ENCODE peak calls at places on chromosomes 11 and 22, in nine cellular contexts. E is SK-N-SH; T is CD8-positive, alpha-beta memory T cell; F is CD4-positive, alpha-beta memory T cell; J is heart left ventricle; G is HAP-1; H is adipocyte; Y is cardiac fibroblast; P is AG04449. Z is an unnamed sample.
A peak's percentile ranks its signal among the peaks of the same experiment; 100 is the strongest.

GRCh38 chr11:83721286-83721685 is 435.1 kb upstream of the CCDC90B start:
- DNase-seq in T (no peak), E (no peak), Y (no peak), H (no peak), P (no peak), F (no peak), G (no peak), J (no peak), Z (no peak)

GRCh38 chr11:2998073-2998850 is 6.1 kb upstream of the NAP1L4 start:
- DNase-seq in G (no peak), P (no peak), E (no peak), T (no peak), Y (no peak), F (no peak), J (no peak), H (no peak), Z (no peak)

GRCh38 chr11:73478737-73479347 is 102.6 kb downstream of the RELT start:
- DNase-seq in T (no peak), P (no peak), F (no peak), Y (peak; percentile 44), J (no peak), G (peak; percentile 54), H (peak; percentile 63), E (peak; percentile 45), Z (no peak)

GRCh38 chr22:25546751-25547150 is 17.7 kb upstream of the GRK3 start:
- DNase-seq in H (no peak), F (no peak), Y (no peak), J (no peak), P (no peak), T (no peak), G (no peak), E (no peak), Z (no peak)

GRCh38 chr11:63829823-63830489 is 9.0 kb upstream of the MARK2 start:
- DNase-seq in E (peak; percentile 79), H (no peak), T (no peak), P (no peak), Y (peak; percentile 51), G (no peak), J (no peak), F (no peak), Z (no peak)

GRCh38 chr11:45209904-45210699 is 63.7 kb downstream of the PRDM11 start:
- DNase-seq in Y (peak; percentile 92), F (no peak), P (no peak), E (peak; percentile 46), T (no peak), H (peak; percentile 7), G (no peak), J (peak; percentile 84), Z (peak; percentile 85)

GRCh38 chr11:117814766-117815261 is 9.7 kb downstream of the FXYD2 start:
- DNase-seq in E (no peak), P (no peak), T (peak; percentile 85), F (peak; percentile 86), H (no peak), Y (no peak), J (no peak), G (peak; percentile 69), Z (no peak)

GRCh38 chr11:130514316-130514715 is 65.9 kb downstream of the ADAMTS15 start:
- DNase-seq in T (no peak), H (peak; percentile 64), G (no peak), J (no peak), E (no peak), Y (peak; percentile 59), P (no peak), F (no peak), Z (peak; percentile 39)

GRCh38 chr11:68872216-68873003 is 30.7 kb upstream of the CPT1A start:
- DNase-seq in J (no peak), G (no peak), Y (peak; percentile 18), H (peak; percentile 55), F (no peak), E (no peak), T (no peak), P (peak; percentile 93), Z (no peak)

GRCh38 chr22:47199261-47199948 is 437.0 kb downstream of the TBC1D22A start:
- DNase-seq in H (no peak), G (no peak), J (no peak), E (no peak), Y (no peak), F (no peak), T (no peak), P (no peak), Z (no peak)

GRCh38 chr11:69437001-69437875 is 44.2 kb upstream of the LINC01488 start:
- DNase-seq in G (no peak), F (no peak), P (no peak), T (no peak), H (no peak), J (no peak), E (no peak), Y (no peak), Z (peak; percentile 25)

GRCh38 chr11:115869780-115870431 is 365.7 kb upstream of the CADM1 start:
- DNase-seq in J (no peak), F (no peak), P (no peak), E (peak; percentile 55), G (peak; percentile 20), H (no peak), Y (peak; percentile 2), T (no peak), Z (no peak)

GRCh38 chr11:7487360-7487759 is 2.1 kb downstream of the OLFML1 start:
- DNase-seq in J (no peak), T (no peak), F (no peak), Y (no peak), H (no peak), E (no peak), G (no peak), P (no peak), Z (no peak)

GRCh38 chr11:7485854-7486425 is 634 bp downstream of the OLFML1 start:
- DNase-seq in P (no peak), F (no peak), Y (no peak), J (no peak), E (no peak), H (no peak), G (no peak), T (no peak), Z (no peak)

GRCh38 chr11:7486731-7487130 is 1.4 kb downstream of the OLFML1 start:
- DNase-seq in F (no peak), J (no peak), P (no peak), H (peak; percentile 48), E (no peak), T (no peak), Y (no peak), G (no peak), Z (no peak)

GRCh38 chr11:7484645-7485044 is 661 bp upstream of the OLFML1 start:
- DNase-seq in H (no peak), G (no peak), J (no peak), P (no peak), E (no peak), F (no peak), T (no peak), Y (no peak), Z (no peak)

GRCh38 chr11:7485136-7485853 is at the start of gene OLFML1:
- DNase-seq in J (peak; percentile 22), H (peak; percentile 51), E (no peak), Y (peak; percentile 26), T (no peak), P (no peak), F (no peak), G (no peak), Z (no peak)
- H3K4me3 ChIP-seq in J (peak within 1 kb of the TSS; percentile 51), H (peak within 1 kb of the TSS; percentile 78), E (no peak within 1 kb of the TSS), Y (peak within 1 kb of the TSS; percentile 19), T (no peak within 1 kb of the TSS), P (peak within 1 kb of the TSS; percentile 40), F (no peak within 1 kb of the TSS), G (no peak within 1 kb of the TSS), Z (no peak within 1 kb of the TSS)

GRCh38 chr22:20178075-20178921 is 27.4 kb upstream of the CCDC188 start:
- DNase-seq in P (no peak), E (no peak), F (no peak), H (no peak), Y (no peak), T (no peak), G (no peak), J (no peak), Z (no peak)
- H3K4me3 ChIP-seq in P (no peak overlapping the region), E (no peak overlapping the region), F (no peak overlapping the region), H (no peak overlapping the region), Y (no peak overlapping the region), T (no peak overlapping the region), G (no peak overlapping the region), J (no peak overlapping the region), Z (no peak overlapping the region)

GRCh38 chr22:20863356-20863755 is 4.5 kb downstream of the SNAP29 start:
- DNase-seq in J (no peak), H (no peak), T (no peak), P (no peak), Y (no peak), E (no peak), G (no peak), F (no peak), Z (no peak)
- H3K4me3 ChIP-seq in J (no peak overlapping the region), H (no peak overlapping the region), T (no peak overlapping the region), P (no peak overlapping the region), Y (no peak overlapping the region), E (no peak overlapping the region), G (no peak overlapping the region), F (no peak overlapping the region), Z (no peak overlapping the region)

GRCh38 chr11:61630104-61630503 is 49.2 kb upstream of the SYT7 start:
- DNase-seq in T (no peak), J (no peak), G (no peak), F (no peak), Y (no peak), H (peak; percentile 41), P (no peak), E (no peak), Z (no peak)

GRCh38 chr11:61625525-61625924 is 44.6 kb upstream of the SYT7 start:
- DNase-seq in J (no peak), E (no peak), T (no peak), G (no peak), H (no peak), P (no peak), Y (no peak), F (no peak), Z (no peak)

GRCh38 chr11:61629082-61629481 is 48.2 kb upstream of the SYT7 start:
- DNase-seq in G (no peak), T (no peak), Y (no peak), E (no peak), J (no peak), P (no peak), F (no peak), H (no peak), Z (no peak)

GRCh38 chr11:61627831-61628753 is 47.2 kb upstream of the SYT7 start:
- DNase-seq in J (peak; percentile 71), H (peak; percentile 90), T (no peak), Y (peak; percentile 79), E (peak; percentile 83), F (no peak), P (no peak), G (peak; percentile 26), Z (no peak)

DNA sequence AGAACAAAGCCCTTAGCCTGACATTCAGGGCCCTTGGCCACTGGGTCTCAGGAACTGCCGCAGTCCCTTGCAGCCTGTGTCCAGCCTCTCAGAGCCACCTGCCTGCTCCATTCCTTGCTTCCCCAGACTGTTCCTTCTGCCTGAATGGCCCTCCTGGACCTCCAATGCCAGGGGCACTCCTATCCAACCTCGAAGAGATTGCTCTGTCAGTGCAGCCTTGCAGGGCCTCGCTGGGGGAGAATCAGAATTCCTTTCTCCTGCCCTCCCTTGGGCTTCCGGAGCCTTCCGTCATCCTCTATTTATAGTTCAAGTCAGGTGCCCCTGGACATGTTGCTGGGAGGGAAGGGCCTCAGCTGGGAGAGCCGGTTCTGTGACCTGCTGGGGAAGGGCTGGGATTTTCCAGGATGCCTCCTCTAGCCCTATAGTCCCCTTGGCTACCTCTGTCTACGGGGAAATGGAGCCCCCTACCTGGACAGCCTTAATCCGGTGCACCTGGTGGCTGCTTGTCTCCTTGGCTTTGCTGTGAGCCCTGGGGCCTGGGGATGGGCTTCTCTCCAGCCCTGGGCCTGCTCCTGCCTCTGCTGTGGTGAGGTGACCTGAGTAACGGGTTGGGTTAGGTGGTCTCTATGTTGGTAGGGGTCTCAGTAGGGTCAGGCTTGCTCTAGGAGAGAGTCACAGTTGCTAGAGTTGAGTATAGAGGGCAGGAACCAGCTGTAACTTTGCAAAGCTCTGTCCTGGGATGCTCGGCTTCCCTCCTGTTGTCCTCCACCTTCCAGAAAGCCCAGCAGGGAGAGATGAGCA is 45.9 kb upstream of the SYT7 start:
- DNase-seq in J (peak; percentile 71), Y (peak; percentile 40), P (no peak), F (no peak), E (no peak), G (no peak), T (no peak), H (no peak), Z (no peak)
- H3K4me3 ChIP-seq in J (peak overlapping the region; percentile 15), Y (no peak overlapping the region), P (no peak overlapping the region), F (no peak overlapping the region), E (no peak overlapping the region), G (no peak overlapping the region), T (no peak overlapping the region), H (no peak overlapping the region), Z (no peak overlapping the region)

Z was measured in skeletal muscle cell.